ENCODE peak calls at places on chromosomes 2 and 18, in ten cellular contexts. One of them, this sample, is unnamed.

GRCh38 chr18:50444539-50444938 is 69.7 kb downstream of the SKA1 start:
- DNase-seq in hepatocyte: no peak
- DNase-seq in activated T-helper 1 cell treated with anti-CD3 and anti-CD28 coated beads, Interleukin-12 subunit alpha, Interleukin-12 subunit beta, Interleukin-2, Interleukin-4 antibody, amounts not matched to agents 30 ng/mL and 10 ng/mL and 1 ng/mL, durations not matched to agents 14 hours and 24 hours and 36 hours: no peak
- DNase-seq in fibroblast of mammary gland: no peak
- DNase-seq in AG08396: no peak
- DNase-seq in activated gamma-delta T cell treated with Interleukin-2 at 50 U/mL for 16 hours: no peak
- DNase-seq in neuronal stem cell: no peak
- DNase-seq in amygdala: no peak
- DNase-seq in ELR: no peak
- DNase-seq in CD8-positive, alpha-beta T cell: no peak
- DNase-seq in this sample: no peak

GRCh38 chr2:127465258-127465657 is 47.0 kb downstream of the PROC start:
- DNase-seq in hepatocyte: no peak
- DNase-seq in activated T-helper 1 cell treated with anti-CD3 and anti-CD28 coated beads, Interleukin-12 subunit alpha, Interleukin-12 subunit beta, Interleukin-2, Interleukin-4 antibody, amounts not matched to agents 30 ng/mL and 10 ng/mL and 1 ng/mL, durations not matched to agents 14 hours and 24 hours and 36 hours: no peak
- DNase-seq in fibroblast of mammary gland: no peak
- DNase-seq in AG08396: no peak
- DNase-seq in activated gamma-delta T cell treated with Interleukin-2 at 50 U/mL for 16 hours: no peak
- DNase-seq in neuronal stem cell: no peak
- DNase-seq in amygdala: no peak
- DNase-seq in ELR: no peak
- DNase-seq in CD8-positive, alpha-beta T cell: no peak
- DNase-seq in this sample: no peak

GRCh38 chr2:70083344-70084156 is 3.7 kb upstream of the PCBP1 start:
- DNase-seq in hepatocyte: peak
- DNase-seq in activated T-helper 1 cell treated with anti-CD3 and anti-CD28 coated beads, Interleukin-12 subunit alpha, Interleukin-12 subunit beta, Interleukin-2, Interleukin-4 antibody, amounts not matched to agents 30 ng/mL and 10 ng/mL and 1 ng/mL, durations not matched to agents 14 hours and 24 hours and 36 hours: no peak
- DNase-seq in fibroblast of mammary gland: peak
- DNase-seq in AG08396: peak
- DNase-seq in activated gamma-delta T cell treated with Interleukin-2 at 50 U/mL for 16 hours: no peak
- DNase-seq in neuronal stem cell: no peak
- DNase-seq in amygdala: no peak
- DNase-seq in ELR: peak
- DNase-seq in CD8-positive, alpha-beta T cell: no peak
- DNase-seq in this sample: peak

GRCh38 chr2:201008000-201008829 is 44.8 kb upstream of the ORC2 start:
- DNase-seq in hepatocyte: peak
- DNase-seq in activated T-helper 1 cell treated with anti-CD3 and anti-CD28 coated beads, Interleukin-12 subunit alpha, Interleukin-12 subunit beta, Interleukin-2, Interleukin-4 antibody, amounts not matched to agents 30 ng/mL and 10 ng/mL and 1 ng/mL, durations not matched to agents 14 hours and 24 hours and 36 hours: no peak
- DNase-seq in fibroblast of mammary gland: no peak
- DNase-seq in AG08396: no peak
- DNase-seq in activated gamma-delta T cell treated with Interleukin-2 at 50 U/mL for 16 hours: no peak
- DNase-seq in neuronal stem cell: no peak
- DNase-seq in amygdala: no peak
- DNase-seq in ELR: no peak
- DNase-seq in CD8-positive, alpha-beta T cell: no peak
- DNase-seq in this sample: peak

GRCh38 chr2:27509326-27509725 is 12.7 kb downstream of the GCKR start:
- DNase-seq in hepatocyte: no peak
- DNase-seq in activated T-helper 1 cell treated with anti-CD3 and anti-CD28 coated beads, Interleukin-12 subunit alpha, Interleukin-12 subunit beta, Interleukin-2, Interleukin-4 antibody, amounts not matched to agents 30 ng/mL and 10 ng/mL and 1 ng/mL, durations not matched to agents 14 hours and 24 hours and 36 hours: no peak
- DNase-seq in fibroblast of mammary gland: peak
- DNase-seq in AG08396: no peak
- DNase-seq in activated gamma-delta T cell treated with Interleukin-2 at 50 U/mL for 16 hours: no peak
- DNase-seq in neuronal stem cell: no peak
- DNase-seq in amygdala: no peak
- DNase-seq in ELR: no peak
- DNase-seq in CD8-positive, alpha-beta T cell: no peak
- DNase-seq in this sample: no peak

GRCh38 chr2:70726947-70727725 is 40.9 kb downstream of the ADD2 start:
- DNase-seq in hepatocyte: no peak
- DNase-seq in activated T-helper 1 cell treated with anti-CD3 and anti-CD28 coated beads, Interleukin-12 subunit alpha, Interleukin-12 subunit beta, Interleukin-2, Interleukin-4 antibody, amounts not matched to agents 30 ng/mL and 10 ng/mL and 1 ng/mL, durations not matched to agents 14 hours and 24 hours and 36 hours: no peak
- DNase-seq in fibroblast of mammary gland: peak
- DNase-seq in AG08396: no peak
- DNase-seq in activated gamma-delta T cell treated with Interleukin-2 at 50 U/mL for 16 hours: no peak
- DNase-seq in neuronal stem cell: no peak
- DNase-seq in amygdala: no peak
- DNase-seq in ELR: peak
- DNase-seq in CD8-positive, alpha-beta T cell: no peak
- DNase-seq in this sample: no peak

GRCh38 chr2:39483530-39483929 is 46.4 kb upstream of the MAP4K3 start:
- DNase-seq in hepatocyte: no peak
- DNase-seq in activated T-helper 1 cell treated with anti-CD3 and anti-CD28 coated beads, Interleukin-12 subunit alpha, Interleukin-12 subunit beta, Interleukin-2, Interleukin-4 antibody, amounts not matched to agents 30 ng/mL and 10 ng/mL and 1 ng/mL, durations not matched to agents 14 hours and 24 hours and 36 hours: no peak
- DNase-seq in fibroblast of mammary gland: no peak
- DNase-seq in AG08396: no peak
- DNase-seq in activated gamma-delta T cell treated with Interleukin-2 at 50 U/mL for 16 hours: no peak
- DNase-seq in neuronal stem cell: no peak
- DNase-seq in amygdala: no peak
- DNase-seq in ELR: no peak
- DNase-seq in CD8-positive, alpha-beta T cell: no peak
- DNase-seq in this sample: no peak

GRCh38 chr18:26468931-26469340 is 79.4 kb downstream of the KCTD1 start:
- DNase-seq in hepatocyte: peak
- DNase-seq in activated T-helper 1 cell treated with anti-CD3 and anti-CD28 coated beads, Interleukin-12 subunit alpha, Interleukin-12 subunit beta, Interleukin-2, Interleukin-4 antibody, amounts not matched to agents 30 ng/mL and 10 ng/mL and 1 ng/mL, durations not matched to agents 14 hours and 24 hours and 36 hours: no peak
- DNase-seq in fibroblast of mammary gland: no peak
- DNase-seq in AG08396: no peak
- DNase-seq in activated gamma-delta T cell treated with Interleukin-2 at 50 U/mL for 16 hours: no peak
- DNase-seq in neuronal stem cell: no peak
- DNase-seq in amygdala: no peak
- DNase-seq in ELR: peak
- DNase-seq in CD8-positive, alpha-beta T cell: no peak
- DNase-seq in this sample: no peak